ENCODE peak calls at places on chromosome 1, in ten cellular contexts. H is AG09319; V is DMS53; Y is activated T-cell treated with anti-CD3 and anti-CD28 coated beads, Interleukin-2, amount 50 U/mL, for 72 hours; D is fibroblast of lung; M is suprapubic skin; C is astrocyte of the hippocampus; B is NCI-H187 treated with DMSO at 0.1 percent for 48 hours; G is pons; K is MCF 10A. N is an unnamed sample.

GRCh38 chr1:203354246-203354645 is 3.3 kb upstream of the FMOD start:
- DNase-seq in H (peak; percentile 44), V (no peak), Y (no peak), D (peak; percentile 50), M (no peak), C (peak; percentile 29), B (no peak), G (no peak), K (peak; percentile 70), N (no peak)

GRCh38 chr1:198657550-198658064 is 18.8 kb downstream of the PTPRC start:
- DNase-seq in H (peak; percentile 91), V (no peak), Y (no peak), D (peak; percentile 99), M (no peak), C (peak; percentile 84), B (no peak), G (no peak), K (peak; percentile 96), N (no peak)

GRCh38 chr1:79859212-79859948 is 852.9 kb upstream of the ADGRL4 start:
- DNase-seq in H (peak; percentile 11), V (peak; percentile 49), Y (no peak), D (peak; percentile 83), M (no peak), C (peak; percentile 31), B (no peak), G (no peak), K (peak; percentile 33), N (no peak)

GRCh38 chr1:55211456-55211855 is 3.7 kb downstream of the USP24 start:
- DNase-seq in H (no peak), V (no peak), Y (no peak), D (no peak), M (no peak), C (no peak), B (no peak), G (no peak), K (no peak), N (no peak)

GRCh38 chr1:23114424-23115079 is 54.1 kb downstream of the LUZP1 start:
- DNase-seq in H (no peak), V (peak; percentile 26), Y (no peak), D (peak; percentile 55), M (no peak), C (peak; percentile 34), B (no peak), G (no peak), K (no peak), N (no peak)

GRCh38 chr1:42258218-42258617 is 76.8 kb downstream of the FOXJ3 start:
- DNase-seq in H (no peak), V (no peak), Y (no peak), D (peak; percentile 42), M (no peak), C (peak; percentile 58), B (no peak), G (peak; percentile 59), K (no peak), N (no peak)

GRCh38 chr1:243264718-243265117 is 8.9 kb downstream of the SDCCAG8 start:
- DNase-seq in H (no peak), V (no peak), Y (no peak), D (peak; percentile 78), M (no peak), C (no peak), B (no peak), G (peak; percentile 78), K (peak; percentile 62), N (no peak)

GRCh38 chr1:186884266-186884665 is 55.5 kb downstream of the PLA2G4A start:
- DNase-seq in H (no peak), V (no peak), Y (no peak), D (peak; percentile 54), M (no peak), C (no peak), B (no peak), G (no peak), K (no peak), N (no peak)

GRCh38 chr1:178723541-178723940 is 1.5 kb upstream of the RALGPS2 start:
- DNase-seq in H (no peak), V (no peak), Y (no peak), D (peak; percentile 20), M (no peak), C (peak; percentile 4), B (no peak), G (no peak), K (peak; percentile 54), N (no peak)

GRCh38 chr1:203278087-203278884 is 27.0 kb upstream of the BTG2 start:
- DNase-seq in H (peak; percentile 35), V (peak; percentile 64), Y (no peak), D (peak; percentile 80), M (peak; percentile 93), C (peak; percentile 79), B (peak; percentile 79), G (peak; percentile 96), K (peak; percentile 35), N (peak; percentile 95)

GRCh38 chr1:205810448-205811157 is 2.4 kb downstream of the SLC41A1 start:
- DNase-seq in H (no peak), V (peak; percentile 17), Y (no peak), D (no peak), M (no peak), C (no peak), B (no peak), G (no peak), K (no peak), N (no peak)

N was measured in mesenteric fat pad.